ENCODE peak calls at places on chromosome 15, in four cellular contexts. V is epithelial cell of prostate; X is SK-N-SH; O is CD4-positive, alpha-beta memory T cell. H is an unnamed sample.

GRCh38 chr15:57591237-57591821 is 375 bp upstream of the MYZAP start:
- DNase-seq in V (no peak), X (no peak), O (no peak), H (no peak)

GRCh38 chr15:73021139-73021621 is 31.1 kb upstream of the NEO1 start:
- DNase-seq in V (no peak), X (no peak), O (no peak), H (no peak)

GRCh38 chr15:41284425-41285177 is 47.8 kb downstream of the OIP5 start:
- DNase-seq in V (no peak), X (peak; percentile 40), O (peak; percentile 28), H (no peak)

GRCh38 chr15:47027322-47027946 is 689.9 kb upstream of the SEMA6D start:
- DNase-seq in V (no peak), X (peak; percentile 5), O (no peak), H (peak; percentile 9)

GRCh38 chr15:90837052-90837621 is 31.3 kb upstream of the FURIN start:
- DNase-seq in V (no peak), X (no peak), O (no peak), H (no peak)

GRCh38 chr15:39573844-39574243 is 7.0 kb upstream of the THBS1 start:
- DNase-seq in V (no peak), X (no peak), O (no peak), H (no peak)

GRCh38 chr15:93829115-93829849 is 402.1 kb upstream of the MCTP2 start:
- DNase-seq in V (peak; percentile 100), X (peak; percentile 36), O (no peak), H (no peak)

GRCh38 chr15:96818861-96819260 is 488.4 kb downstream of the NR2F2 start:
- DNase-seq in V (peak; percentile 6), X (no peak), O (no peak), H (no peak)

GRCh38 chr15:81176291-81176893 is 20.3 kb upstream of the IL16 start:
- DNase-seq in V (no peak), X (no peak), O (no peak), H (no peak)

DNA sequence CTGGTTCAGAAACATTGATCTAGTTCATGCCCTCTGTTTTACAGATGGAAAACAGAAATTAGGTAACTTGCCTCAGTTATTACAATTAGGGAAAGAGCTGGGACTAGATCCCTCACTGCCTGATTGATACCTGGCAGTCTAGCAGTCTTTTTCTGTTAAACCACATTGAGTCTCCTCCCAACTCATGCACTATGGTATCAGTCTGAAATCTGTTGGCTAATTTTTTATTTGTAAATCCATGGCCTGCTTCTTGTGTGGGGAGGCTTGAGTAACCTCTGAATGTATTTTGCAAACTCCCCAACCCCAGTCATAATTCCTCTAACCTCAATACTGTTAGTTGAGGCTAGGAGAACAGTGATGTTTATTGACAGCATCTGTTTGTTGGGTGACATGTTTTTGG is 35.8 kb downstream of the TMOD3 start:
- DNase-seq in V (no peak), X (no peak), O (no peak), H (no peak)
- H3K27ac ChIP-seq in V (peak overlapping the region; percentile 100), X (no peak overlapping the region), O (no peak overlapping the region), H (no peak overlapping the region)

GRCh38 chr15:45714501-45715488 is 80.0 kb downstream of the SQOR start:
- DNase-seq in V (no peak), X (peak; percentile 56), O (peak; percentile 23), H (peak; percentile 79)
- H3K27ac ChIP-seq in V (no peak overlapping the region), X (no peak overlapping the region), O (no peak overlapping the region), H (no peak overlapping the region)

DNA sequence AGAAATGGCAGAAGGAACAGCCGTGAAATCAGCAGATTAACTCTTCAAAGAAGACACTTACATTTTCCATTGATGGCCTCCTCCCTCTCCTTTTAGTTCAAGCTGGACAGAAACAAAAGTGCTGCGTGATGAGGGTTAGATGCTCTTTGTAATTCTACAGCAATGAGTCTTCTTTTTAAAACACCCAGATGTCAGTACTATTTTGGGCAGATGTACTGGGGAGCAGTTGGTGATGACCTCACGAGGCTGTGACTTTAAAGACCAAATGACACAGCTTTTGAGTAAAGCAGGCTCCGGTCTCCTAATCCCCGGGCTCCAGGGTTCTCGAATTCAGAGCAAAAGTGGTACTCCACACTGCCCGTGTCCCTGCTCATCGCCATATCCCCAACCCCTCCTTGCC is 198.2 kb downstream of the SLCO3A1 start:
- DNase-seq in V (no peak), X (no peak), O (no peak), H (no peak)
- H3K27ac ChIP-seq in V (no peak overlapping the region), X (no peak overlapping the region), O (no peak overlapping the region), H (no peak overlapping the region)

GRCh38 chr15:78942741-78943140 is 2.1 kb downstream of the CTSH start:
- DNase-seq in V (no peak), X (no peak), O (no peak), H (no peak)

GRCh38 chr15:78946493-78946892 is 1.6 kb upstream of the CTSH start:
- DNase-seq in V (no peak), X (no peak), O (no peak), H (no peak)

GRCh38 chr15:78943692-78944091 is 1.2 kb downstream of the CTSH start:
- DNase-seq in V (no peak), X (no peak), O (no peak), H (no peak)

GRCh38 chr15:78944669-78945407 is at the start of gene CTSH:
- DNase-seq in V (no peak), X (peak; percentile 94), O (peak; percentile 76), H (peak; percentile 95)

DNA sequence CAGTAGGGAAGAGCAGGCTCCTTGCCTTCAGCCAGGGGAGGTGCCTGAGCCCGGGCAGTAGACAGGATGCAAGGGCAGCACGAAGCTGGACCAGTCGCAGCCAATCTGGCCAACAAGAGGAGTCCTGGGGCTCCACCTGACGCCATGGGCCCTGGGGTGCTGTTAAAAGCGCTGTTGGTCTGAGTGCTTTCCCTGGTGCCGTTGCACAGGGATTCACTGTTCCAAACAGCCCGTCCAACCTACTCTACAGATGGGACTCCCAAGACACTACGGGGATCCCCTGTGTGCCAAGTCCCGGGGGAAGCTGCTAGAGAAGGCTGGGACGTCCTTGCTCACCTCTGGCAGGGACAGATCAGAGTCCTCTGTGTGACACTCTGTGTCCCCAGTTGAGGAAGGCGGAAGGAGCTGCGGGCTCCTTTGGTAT is 632 bp downstream of the CTSH start:
- DNase-seq in V (no peak), X (no peak), O (no peak), H (peak; percentile 26)
- H3K27ac ChIP-seq in V (no peak overlapping the region), X (no peak overlapping the region), O (peak overlapping the region; percentile 63), H (no peak overlapping the region)

GRCh38 chr15:75531041-75531450 is 48.1 kb downstream of the PTPN9 start:
- DNase-seq in V (no peak), X (no peak), O (no peak), H (no peak)
- H3K27ac ChIP-seq in V (no peak overlapping the region), X (peak overlapping the region; percentile 66), O (no peak overlapping the region), H (no peak overlapping the region)

GRCh38 chr15:35546581-35547381 is 816 bp upstream of the DPH6 start:
- DNase-seq in V (no peak), X (no peak), O (no peak), H (no peak)

GRCh38 chr15:35549567-35549966 is 3.6 kb upstream of the DPH6 start:
- DNase-seq in V (no peak), X (no peak), O (no peak), H (no peak)

GRCh38 chr15:35547775-35548364 is 1.9 kb upstream of the DPH6 start:
- DNase-seq in V (no peak), X (no peak), O (no peak), H (no peak)

GRCh38 chr15:35545825-35546580 is at the start of gene DPH6:
- DNase-seq in V (no peak), X (peak; percentile 89), O (peak; percentile 92), H (peak; percentile 91)

GRCh38 chr15:35548435-35548834 is 2.5 kb upstream of the DPH6 start:
- DNase-seq in V (no peak), X (no peak), O (no peak), H (no peak)
- H3K27ac ChIP-seq in V (no peak overlapping the region), X (no peak overlapping the region), O (no peak overlapping the region), H (no peak overlapping the region)

H was measured in WERI-Rb-1.